ENCODE peak calls at places on chromosomes 11 and 22, in nine cellular contexts. W, C, L, A, I, U, M, P and B are unnamed samples.

GRCh38 chr11:13368041-13368446 is 90.5 kb downstream of the BMAL1 start:
- DNase-seq in L (no peak), M (no peak), I (no peak), C (no peak), P (no peak), W (no peak), A (no peak), U (no peak), B (no peak)

GRCh38 chr22:36318442-36318841 is 65.5 kb downstream of the APOL1 start:
- DNase-seq in L (no peak), I (no peak), W (no peak), P (no peak), A (no peak), M (no peak), C (no peak), U (no peak), B (no peak)

GRCh38 chr11:118176400-118177134 is at the start of gene SCN2B:
- DNase-seq in M (no peak), C (no peak), L (no peak), U (no peak), I (no peak), P (no peak), W (no peak), A (no peak), B (no peak)

GRCh38 chr11:19164230-19164855 is 37.4 kb downstream of the CSRP3 start:
- DNase-seq in U (no peak), W (no peak), L (no peak), A (no peak), P (no peak), M (no peak), I (no peak), C (no peak), B (no peak)

GRCh38 chr22:26409705-26410376 is 19.2 kb upstream of the ASPHD2 start:
- DNase-seq in P (no peak), L (no peak), U (no peak), I (no peak), M (no peak), W (no peak), C (no peak), A (no peak), B (no peak)

GRCh38 chr11:3160252-3161031 is 4.7 kb downstream of the OSBPL5 start:
- DNase-seq in U (peak), L (no peak), M (no peak), I (peak), A (peak), C (peak), W (peak), P (peak), B (peak)

GRCh38 chr11:73001615-73002014 is 140.5 kb downstream of the FCHSD2 start:
- DNase-seq in M (no peak), I (no peak), C (no peak), L (peak), A (no peak), P (no peak), U (no peak), W (no peak), B (no peak)

GRCh38 chr22:23787600-23787896 is 782 bp downstream of the SMARCB1 start:
- DNase-seq in W (no peak), P (no peak), C (no peak), M (no peak), U (no peak), I (no peak), A (no peak), L (peak), B (no peak)

GRCh38 chr22:31350410-31350863 is 4.3 kb upstream of the PATZ1 start:
- DNase-seq in P (no peak), L (peak), C (no peak), I (no peak), A (no peak), W (peak), M (no peak), U (no peak), B (no peak)

GRCh38 chr11:10544491-10545470 is 3.8 kb upstream of the RNF141 start:
- DNase-seq in L (no peak), C (no peak), M (no peak), I (no peak), P (no peak), W (no peak), A (no peak), U (no peak), B (no peak)

GRCh38 chr11:68340784-68341556 is 28.6 kb downstream of the LRP5 start:
- DNase-seq in M (no peak), W (no peak), A (no peak), C (no peak), I (no peak), U (no peak), L (peak), P (no peak), B (no peak)

DNA sequence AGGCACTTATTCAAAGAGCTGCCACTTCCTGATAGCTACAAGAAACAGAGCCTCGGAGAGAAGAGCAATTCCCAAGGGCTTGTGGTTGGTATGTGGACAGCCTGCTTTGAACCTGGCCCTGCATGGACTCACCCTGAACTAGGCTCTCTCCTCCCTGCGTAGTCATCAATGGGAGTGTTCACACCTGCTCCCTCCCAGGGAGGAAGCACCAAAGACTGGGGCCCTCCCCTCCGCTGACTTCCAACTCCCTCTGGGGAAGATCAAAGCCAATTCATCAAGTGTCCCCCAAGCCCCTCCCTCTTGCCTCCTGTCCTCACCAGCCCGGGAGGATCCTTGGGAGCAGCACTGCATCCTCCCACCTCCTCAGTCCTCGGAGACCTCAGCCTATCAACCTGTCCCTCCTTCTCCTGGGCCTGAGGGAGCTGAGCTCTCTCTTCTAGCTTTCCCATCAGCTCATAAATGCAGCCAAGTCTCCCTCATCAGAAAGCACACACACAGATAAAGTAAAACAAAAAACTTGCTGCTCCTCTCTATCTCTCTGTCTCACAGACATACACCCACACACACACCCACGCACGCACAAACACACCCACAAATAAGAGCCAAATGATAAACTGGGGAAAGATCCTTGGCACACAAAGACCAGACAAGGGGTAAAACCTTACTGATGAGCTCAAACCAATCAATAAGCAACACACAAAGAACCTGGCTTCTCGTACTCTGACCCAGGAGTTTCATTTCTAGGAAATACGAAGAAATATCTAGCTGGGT is 3.3 kb downstream of the A4GALT start:
- DNase-seq in C (peak), P (no peak), I (no peak), W (no peak), L (peak), A (no peak), M (no peak), U (no peak), B (no peak)
- TF ChIP-seq POLR2A in C (no peak), P (no peak), I (no peak), W (no peak), L (no peak), A (no peak), M (no peak), U (no peak), B (no peak)

DNA sequence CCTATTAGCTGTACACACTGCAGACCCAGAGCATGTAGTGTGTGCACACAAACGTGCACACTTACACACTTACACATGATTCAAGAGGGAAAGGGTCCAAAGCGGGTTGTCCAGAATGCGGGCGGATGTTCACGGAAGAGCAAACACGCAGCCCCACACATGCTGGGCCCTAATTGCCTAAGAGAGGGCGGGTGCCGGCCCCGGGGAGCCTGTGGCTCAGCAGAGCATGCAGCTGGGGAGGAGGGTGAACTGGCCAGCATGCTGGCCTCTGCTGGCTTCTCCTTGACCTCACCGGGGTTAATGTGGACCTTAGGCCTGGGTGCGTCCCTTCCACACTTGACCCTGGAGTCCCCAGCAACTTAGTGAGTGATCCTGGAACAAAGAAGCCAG is 816.3 kb downstream of the BRD1 start:
- DNase-seq in L (no peak), A (no peak), W (peak), M (no peak), C (no peak), P (no peak), I (no peak), U (peak), B (no peak)
- TF ChIP-seq POLR2A in L (no peak), A (no peak), W (no peak), M (no peak), C (no peak), P (no peak), I (no peak), U (no peak), B (no peak)

DNA sequence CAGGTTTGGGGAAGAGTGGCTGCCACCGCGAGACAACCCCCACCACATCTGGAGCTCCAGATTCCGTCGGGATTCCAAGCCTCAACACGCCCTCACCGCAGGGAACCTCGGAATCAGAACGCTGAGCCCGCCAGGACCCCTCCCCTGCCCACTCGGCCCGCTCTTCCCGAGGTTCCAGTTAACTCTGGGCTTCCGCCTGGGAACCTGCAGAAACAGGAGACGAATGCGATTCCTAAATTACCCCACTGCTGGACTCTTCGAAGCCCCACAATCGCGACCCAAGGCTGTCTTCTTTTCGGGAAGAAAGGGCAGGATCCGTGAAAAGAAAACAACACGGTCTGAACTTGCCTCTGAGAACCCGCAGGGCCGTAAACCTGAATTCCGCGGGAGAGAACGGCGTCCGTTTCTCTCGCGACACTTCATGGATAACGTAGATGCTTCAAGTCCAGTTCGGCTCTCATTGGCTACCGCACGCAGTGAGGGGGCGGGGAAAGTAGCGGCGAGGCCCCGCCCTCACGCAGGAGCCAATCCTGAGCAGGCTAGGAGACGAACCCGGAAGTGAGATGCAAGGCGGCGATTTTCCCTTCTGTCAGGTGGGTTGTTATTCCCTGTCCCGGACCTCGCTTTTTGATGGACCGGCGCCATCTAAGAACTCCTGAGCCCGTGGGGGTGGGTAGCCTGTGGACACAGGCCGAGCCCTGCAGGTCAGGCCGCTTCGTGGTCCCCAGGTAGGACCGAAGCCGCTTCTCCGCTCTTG is at the start of the genes ANKRD49 and MRE11:
- DNase-seq in I (peak), U (peak), M (peak), A (peak), W (peak), L (peak), C (peak), P (peak), B (peak)
- TF ChIP-seq POLR2A in I (peak), U (peak), M (peak), A (peak), W (no peak), L (peak), C (peak), P (peak), B (peak)

DNA sequence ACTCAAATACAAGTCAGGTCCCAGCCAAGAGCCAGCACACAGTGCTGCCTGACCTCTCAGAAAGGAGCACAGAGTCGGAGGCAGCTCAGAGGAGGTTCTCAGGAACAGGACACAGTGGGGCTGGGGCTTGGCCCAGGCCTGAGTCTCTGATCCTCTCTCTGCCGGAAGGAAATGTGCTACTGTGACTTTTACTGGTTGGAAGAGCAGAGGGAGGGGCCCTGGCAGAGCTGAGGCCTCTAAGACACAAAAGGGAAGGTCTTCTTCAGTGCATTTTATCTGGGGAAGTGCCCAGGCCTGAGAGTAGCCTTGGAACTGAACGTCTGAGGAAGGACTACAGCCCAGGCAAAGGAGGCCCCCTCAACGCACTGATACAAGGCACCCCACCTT is 16.2 kb upstream of the CASTOR1 start:
- DNase-seq in I (no peak), W (peak), M (peak), L (no peak), A (peak), P (no peak), C (peak), U (no peak), B (no peak)
- TF ChIP-seq POLR2A in I (no peak), W (no peak), M (peak), L (no peak), A (peak), P (no peak), C (no peak), U (peak), B (no peak)

GRCh38 chr22:50289942-50290630 is 17.4 kb downstream of the PLXNB2 start:
- DNase-seq in W (no peak), M (no peak), C (no peak), A (no peak), P (no peak), U (no peak), L (no peak), I (no peak), B (no peak)
- TF ChIP-seq POLR2A in W (no peak), M (no peak), C (no peak), A (no peak), P (no peak), U (no peak), L (no peak), I (no peak), B (no peak)

GRCh38 chr11:65745049-65745448 is 24.5 kb upstream of the RNASEH2C start:
- DNase-seq in C (no peak), I (no peak), U (no peak), L (no peak), M (no peak), W (no peak), A (no peak), P (no peak), B (no peak)

GRCh38 chr11:65744699-65745042 is 24.1 kb upstream of the RNASEH2C start:
- DNase-seq in U (no peak), A (no peak), M (no peak), I (no peak), C (no peak), W (no peak), P (no peak), L (no peak), B (no peak)

GRCh38 chr11:65742353-65742752 is 21.8 kb upstream of the RNASEH2C start:
- DNase-seq in U (no peak), P (no peak), L (no peak), C (no peak), A (no peak), W (no peak), I (no peak), M (no peak), B (no peak)

GRCh38 chr11:65741185-65741584 is 20.6 kb upstream of the RNASEH2C start:
- DNase-seq in M (no peak), L (no peak), A (no peak), C (no peak), W (no peak), P (no peak), U (no peak), I (no peak), B (no peak)

GRCh38 chr11:65743928-65744698 is 23.5 kb upstream of the RNASEH2C start:
- DNase-seq in P (peak), A (no peak), W (peak), L (peak), I (no peak), U (no peak), M (no peak), C (no peak), B (no peak)
- TF ChIP-seq POLR2A in P (peak), A (no peak), W (no peak), L (no peak), I (no peak), U (no peak), M (no peak), C (no peak), B (no peak)

DNA sequence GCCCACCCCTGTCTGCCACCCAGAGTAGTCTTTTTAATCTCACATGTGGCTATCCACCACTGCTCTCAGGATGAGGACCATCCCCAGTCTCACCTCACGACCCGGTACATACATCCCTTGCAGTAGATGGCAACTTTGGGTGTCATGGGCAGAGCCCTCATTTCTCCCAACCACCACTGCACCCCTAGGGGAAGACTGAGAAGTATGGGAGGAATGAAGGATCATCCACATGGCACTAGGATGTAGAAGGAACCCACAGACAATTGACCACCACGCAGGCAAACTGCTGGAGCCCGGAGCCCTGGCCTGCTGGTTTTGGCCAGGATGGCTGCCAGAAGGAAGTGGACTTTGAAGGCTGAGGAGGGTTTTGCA is 1.9 kb upstream of the SCARF2 start:
- DNase-seq in I (no peak), U (no peak), M (no peak), L (no peak), C (no peak), P (no peak), W (no peak), A (no peak), B (no peak)
- TF ChIP-seq POLR2A in I (no peak), U (no peak), M (no peak), L (no peak), C (no peak), P (no peak), W (no peak), A (no peak), B (no peak)

DNA sequence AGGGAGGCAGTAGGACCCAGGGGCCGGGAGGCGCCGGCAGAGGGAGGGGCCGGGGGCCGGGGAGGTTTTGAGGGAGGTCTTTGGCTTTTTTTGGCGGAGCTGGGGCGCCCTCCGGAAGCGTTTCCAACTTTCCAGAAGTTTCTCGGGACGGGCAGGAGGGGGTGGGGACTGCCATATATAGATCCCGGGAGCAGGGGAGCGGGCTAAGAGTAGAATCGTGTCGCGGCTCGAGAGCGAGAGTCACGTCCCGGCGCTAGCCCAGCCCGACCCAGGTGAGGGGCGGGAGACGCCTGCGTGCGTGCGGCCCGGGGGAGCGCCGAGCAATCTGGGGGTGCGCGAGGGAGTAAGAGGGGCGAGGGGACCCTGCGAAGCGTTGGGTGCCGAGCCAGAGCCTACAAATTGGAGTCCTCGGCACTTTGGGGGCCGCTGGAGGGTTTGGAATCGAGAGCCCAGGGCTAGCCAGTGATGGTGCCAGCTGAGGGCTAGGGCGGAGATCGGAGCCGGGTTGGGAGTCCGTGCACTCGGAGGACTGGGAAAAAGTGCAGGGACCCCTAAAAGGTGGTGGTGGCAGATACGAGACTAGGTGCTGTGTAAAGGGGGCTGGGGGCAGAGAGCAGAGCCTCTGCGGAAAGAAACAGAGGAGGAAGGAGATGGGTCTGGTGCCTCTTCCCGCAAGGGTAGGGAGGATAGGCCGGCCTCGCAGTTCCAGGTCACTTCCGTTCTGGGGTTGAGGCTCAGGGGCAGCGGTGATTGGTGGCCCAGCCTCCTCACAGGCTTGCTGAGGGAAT is at the start of gene SERPINH1:
- DNase-seq in P (peak), U (peak), L (peak), C (peak), A (peak), M (peak), W (peak), I (peak), B (peak)
- TF ChIP-seq POLR2A in P (peak), U (no peak), L (peak), C (peak), A (peak), M (peak), W (peak), I (peak), B (peak)